ENCODE peak calls at places on chromosomes 7 and 10, in six cellular contexts. One of them, this sample, is unnamed.
A peak's percentile ranks its signal among the peaks of the same experiment; 100 is the strongest.

GRCh38 chr10:16361086-16361485 is 75.7 kb upstream of the PTER start:
- DNase-seq in AG04450: no peak
- DNase-seq in heart right ventricle: no peak
- DNase-seq in GM12865: no peak
- DNase-seq in IMR-90: no peak
- DNase-seq in CD8-positive, alpha-beta T cell: no peak
- DNase-seq in this sample: no peak

GRCh38 chr7:34928052-34928451 is 109.2 kb downstream of the DPY19L1 start:
- DNase-seq in AG04450: no peak
- DNase-seq in heart right ventricle: no peak
- DNase-seq in GM12865: peak; percentile 57
- DNase-seq in IMR-90: no peak
- DNase-seq in CD8-positive, alpha-beta T cell: peak; percentile 15
- DNase-seq in this sample: peak; percentile 91

GRCh38 chr7:4699897-4700296 is 17.8 kb downstream of the FOXK1 start:
- DNase-seq in AG04450: no peak
- DNase-seq in heart right ventricle: no peak
- DNase-seq in GM12865: no peak
- DNase-seq in IMR-90: no peak
- DNase-seq in CD8-positive, alpha-beta T cell: no peak
- DNase-seq in this sample: no peak

GRCh38 chr7:43394441-43395130 is 188.3 kb upstream of the STK17A start:
- DNase-seq in AG04450: no peak
- DNase-seq in heart right ventricle: no peak
- DNase-seq in GM12865: no peak
- DNase-seq in IMR-90: no peak
- DNase-seq in CD8-positive, alpha-beta T cell: no peak
- DNase-seq in this sample: no peak

GRCh38 chr7:121329460-121330052 is 756 bp downstream of the WNT16 start:
- DNase-seq in AG04450: no peak
- DNase-seq in heart right ventricle: no peak
- DNase-seq in GM12865: peak; percentile 54
- DNase-seq in IMR-90: no peak
- DNase-seq in CD8-positive, alpha-beta T cell: no peak
- DNase-seq in this sample: peak; percentile 71

GRCh38 chr10:126059101-126059826 is 162.9 kb downstream of the FANK1 start:
- DNase-seq in AG04450: no peak
- DNase-seq in heart right ventricle: no peak
- DNase-seq in GM12865: no peak
- DNase-seq in IMR-90: peak; percentile 93
- DNase-seq in CD8-positive, alpha-beta T cell: no peak
- DNase-seq in this sample: no peak

GRCh38 chr10:131561897-131562296 is 250.4 kb upstream of the TCERG1L start:
- DNase-seq in AG04450: no peak
- DNase-seq in heart right ventricle: no peak
- DNase-seq in GM12865: no peak
- DNase-seq in IMR-90: no peak
- DNase-seq in CD8-positive, alpha-beta T cell: no peak
- DNase-seq in this sample: no peak

GRCh38 chr7:139598642-139599041 is 75.2 kb downstream of the CLEC2L start:
- DNase-seq in AG04450: no peak
- DNase-seq in heart right ventricle: peak; percentile 21
- DNase-seq in GM12865: no peak
- DNase-seq in IMR-90: no peak
- DNase-seq in CD8-positive, alpha-beta T cell: no peak
- DNase-seq in this sample: peak; percentile 63

GRCh38 chr10:61835069-61835908 is 66.2 kb upstream of the ARID5B start:
- DNase-seq in AG04450: peak; percentile 38
- DNase-seq in heart right ventricle: peak; percentile 6
- DNase-seq in GM12865: peak; percentile 59
- DNase-seq in IMR-90: peak; percentile 78
- DNase-seq in CD8-positive, alpha-beta T cell: no peak
- DNase-seq in this sample: peak; percentile 58

GRCh38 chr7:159310457-159311171 is 165.9 kb upstream of the VIPR2 start:
- DNase-seq in AG04450: no peak
- DNase-seq in heart right ventricle: no peak
- DNase-seq in GM12865: no peak
- DNase-seq in IMR-90: no peak
- DNase-seq in CD8-positive, alpha-beta T cell: no peak
- DNase-seq in this sample: no peak

GRCh38 chr10:53403688-53404087 is 631.1 kb upstream of the MBL2 start:
- DNase-seq in AG04450: no peak
- DNase-seq in heart right ventricle: peak; percentile 81
- DNase-seq in GM12865: no peak
- DNase-seq in IMR-90: peak; percentile 1
- DNase-seq in CD8-positive, alpha-beta T cell: no peak
- DNase-seq in this sample: peak; percentile 37

GRCh38 chr10:20006169-20006870 is 190.1 kb downstream of the PLXDC2 start:
- DNase-seq in AG04450: no peak
- DNase-seq in heart right ventricle: no peak
- DNase-seq in GM12865: no peak
- DNase-seq in IMR-90: no peak
- DNase-seq in CD8-positive, alpha-beta T cell: no peak
- DNase-seq in this sample: no peak

GRCh38 chr7:8594115-8594514 is 160.7 kb downstream of the NXPH1 start:
- DNase-seq in AG04450: no peak
- DNase-seq in heart right ventricle: no peak
- DNase-seq in GM12865: peak; percentile 25
- DNase-seq in IMR-90: no peak
- DNase-seq in CD8-positive, alpha-beta T cell: no peak
- DNase-seq in this sample: no peak

GRCh38 chr10:132281915-132282666 is 25.7 kb downstream of the STK32C start:
- DNase-seq in AG04450: no peak
- DNase-seq in heart right ventricle: no peak
- DNase-seq in GM12865: no peak
- DNase-seq in IMR-90: no peak
- DNase-seq in CD8-positive, alpha-beta T cell: no peak
- DNase-seq in this sample: no peak

GRCh38 chr7:134512271-134512670 is 15.1 kb upstream of the AKR1B10 start:
- DNase-seq in AG04450: no peak
- DNase-seq in heart right ventricle: no peak
- DNase-seq in GM12865: no peak
- DNase-seq in IMR-90: no peak
- DNase-seq in CD8-positive, alpha-beta T cell: no peak
- DNase-seq in this sample: no peak

GRCh38 chr10:130901311-130902165 is 410.0 kb downstream of the TCERG1L start:
- DNase-seq in AG04450: no peak
- DNase-seq in heart right ventricle: no peak
- DNase-seq in GM12865: no peak
- DNase-seq in IMR-90: no peak
- DNase-seq in CD8-positive, alpha-beta T cell: no peak
- DNase-seq in this sample: no peak

DNA sequence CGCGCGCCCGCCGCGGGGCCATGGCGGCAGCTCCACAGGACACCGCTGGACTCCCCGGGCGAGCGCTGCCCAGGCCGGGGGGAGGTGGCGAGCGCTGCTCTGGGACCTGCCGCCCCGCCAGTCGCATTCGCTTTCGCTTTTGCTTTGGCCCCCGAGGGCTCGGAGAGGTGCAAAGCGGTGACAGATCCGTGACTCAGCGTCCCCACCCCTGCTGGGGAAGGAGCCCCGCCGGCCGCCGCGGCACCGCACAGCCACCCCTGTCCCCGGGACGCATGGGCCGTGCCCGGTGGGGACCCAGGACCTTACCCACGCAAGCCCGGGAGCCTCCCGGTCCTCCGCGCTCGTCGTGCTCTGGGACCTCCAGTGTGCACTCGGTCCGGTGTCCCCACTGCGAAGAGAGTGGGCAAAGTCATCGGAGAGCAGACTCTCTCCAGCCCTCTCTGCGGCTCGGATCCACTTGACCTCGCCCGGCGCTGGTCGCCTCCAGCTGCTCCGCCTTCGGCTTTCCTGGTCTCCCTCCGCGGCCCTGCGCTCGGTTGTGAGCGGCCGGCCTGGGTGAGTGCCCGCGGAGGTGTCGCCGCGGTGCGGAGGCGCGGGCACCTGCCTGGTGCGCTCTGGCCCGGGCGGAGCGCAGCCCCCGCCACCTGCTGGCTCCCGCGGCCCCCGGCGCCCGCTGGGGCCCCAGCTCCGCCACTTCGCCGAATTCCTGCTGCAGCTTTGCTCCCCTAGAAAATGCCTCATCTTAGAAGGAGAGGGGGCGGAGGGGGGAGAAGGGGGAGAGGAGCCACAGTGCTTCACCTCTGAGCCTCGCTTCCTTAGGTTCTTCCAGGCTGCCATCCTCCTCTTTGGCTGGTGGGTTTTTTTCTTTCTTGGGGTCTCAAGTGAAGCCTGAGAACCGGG is at the start of gene IL15RA:
- DNase-seq in AG04450: no peak
- DNase-seq in heart right ventricle: peak; percentile 78
- DNase-seq in GM12865: peak; percentile 88
- DNase-seq in IMR-90: peak; percentile 72
- DNase-seq in CD8-positive, alpha-beta T cell: peak; percentile 73
- DNase-seq in this sample: peak; percentile 92
- TF ChIP-seq CTCF in AG04450: no peak
- TF ChIP-seq CTCF in heart right ventricle: peak; percentile 38
- TF ChIP-seq CTCF in GM12865: peak; percentile 42
- TF ChIP-seq CTCF in IMR-90: peak; percentile 9
- TF ChIP-seq CTCF in CD8-positive, alpha-beta T cell: no peak
- TF ChIP-seq CTCF in this sample: no peak

GRCh38 chr10:79065853-79066252 is 2.9 kb upstream of the ZMIZ1 start:
- DNase-seq in AG04450: no peak
- DNase-seq in heart right ventricle: no peak
- DNase-seq in GM12865: no peak
- DNase-seq in IMR-90: no peak
- DNase-seq in CD8-positive, alpha-beta T cell: no peak
- DNase-seq in this sample: no peak

GRCh38 chr10:79068562-79069324 is at the start of gene ZMIZ1:
- DNase-seq in AG04450: peak; percentile 75
- DNase-seq in heart right ventricle: peak; percentile 93
- DNase-seq in GM12865: peak; percentile 90
- DNase-seq in IMR-90: peak; percentile 93
- DNase-seq in CD8-positive, alpha-beta T cell: peak; percentile 70
- DNase-seq in this sample: peak; percentile 92

GRCh38 chr10:79068203-79068561 is 584 bp upstream of the ZMIZ1 start:
- DNase-seq in AG04450: no peak
- DNase-seq in heart right ventricle: peak; percentile 41
- DNase-seq in GM12865: peak; percentile 29
- DNase-seq in IMR-90: no peak
- DNase-seq in CD8-positive, alpha-beta T cell: peak; percentile 24
- DNase-seq in this sample: peak; percentile 47

GRCh38 chr10:79066460-79067240 is 2.1 kb upstream of the ZMIZ1 start:
- DNase-seq in AG04450: no peak
- DNase-seq in heart right ventricle: no peak
- DNase-seq in GM12865: no peak
- DNase-seq in IMR-90: peak; percentile 35
- DNase-seq in CD8-positive, alpha-beta T cell: no peak
- DNase-seq in this sample: peak; percentile 63

GRCh38 chr10:79067241-79068202 is 1.2 kb upstream of the ZMIZ1 start:
- DNase-seq in AG04450: peak; percentile 84
- DNase-seq in heart right ventricle: peak; percentile 93
- DNase-seq in GM12865: peak; percentile 87
- DNase-seq in IMR-90: peak; percentile 91
- DNase-seq in CD8-positive, alpha-beta T cell: peak; percentile 74
- DNase-seq in this sample: peak; percentile 93
- TF ChIP-seq CTCF in AG04450: peak; percentile 44
- TF ChIP-seq CTCF in heart right ventricle: peak; percentile 49
- TF ChIP-seq CTCF in GM12865: no peak
- TF ChIP-seq CTCF in IMR-90: peak; percentile 44
- TF ChIP-seq CTCF in CD8-positive, alpha-beta T cell: no peak
- TF ChIP-seq CTCF in this sample: peak; percentile 37

DNA sequence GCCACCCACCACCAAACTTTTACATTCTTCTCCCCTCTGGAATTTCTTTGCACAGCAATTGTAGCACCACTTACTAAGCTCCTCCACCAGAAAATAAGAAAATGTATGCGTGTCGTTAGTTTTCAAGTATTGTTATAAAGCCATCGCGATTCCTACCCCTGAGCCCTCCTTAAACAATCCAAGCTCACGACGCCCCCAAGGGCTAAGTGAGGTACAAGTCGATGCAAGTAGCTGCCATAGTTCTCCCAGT is 1.3 kb downstream of the FRAT2 start:
- DNase-seq in AG04450: peak; percentile 15
- DNase-seq in heart right ventricle: no peak
- DNase-seq in GM12865: peak; percentile 54
- DNase-seq in IMR-90: peak; percentile 36
- DNase-seq in CD8-positive, alpha-beta T cell: no peak
- DNase-seq in this sample: peak; percentile 22
- TF ChIP-seq CTCF in AG04450: peak; percentile 23
- TF ChIP-seq CTCF in heart right ventricle: no peak
- TF ChIP-seq CTCF in GM12865: no peak
- TF ChIP-seq CTCF in IMR-90: no peak
- TF ChIP-seq CTCF in CD8-positive, alpha-beta T cell: no peak
- TF ChIP-seq CTCF in this sample: no peak

GRCh38 chr7:6365451-6365850 is 82.3 kb downstream of the DAGLB start:
- DNase-seq in AG04450: no peak
- DNase-seq in heart right ventricle: no peak
- DNase-seq in GM12865: no peak
- DNase-seq in IMR-90: no peak
- DNase-seq in CD8-positive, alpha-beta T cell: no peak
- DNase-seq in this sample: no peak

DNA sequence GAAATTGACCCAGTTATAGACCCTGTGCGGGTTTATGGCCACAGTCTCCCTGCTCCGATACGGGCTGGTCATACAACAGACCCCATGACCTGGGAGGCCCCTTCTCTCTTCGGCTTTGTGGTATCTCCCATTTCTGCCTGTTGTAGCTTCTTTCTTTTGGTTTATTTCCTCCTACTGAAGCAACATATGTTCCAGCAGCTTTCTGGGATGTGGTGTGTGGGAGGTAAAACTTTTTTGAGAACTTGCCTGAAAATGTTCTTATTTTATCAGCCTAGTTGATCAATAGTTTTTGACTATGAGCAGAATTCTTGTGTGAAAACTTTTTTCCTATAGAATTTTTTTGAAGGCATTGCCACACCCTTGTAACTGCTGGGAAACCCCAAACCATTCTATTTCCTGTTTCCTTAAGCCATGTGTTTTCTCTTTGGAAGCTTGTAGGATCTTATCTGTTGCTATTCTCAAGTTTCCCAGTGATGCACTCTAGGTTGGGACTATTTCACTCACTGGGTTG is 80.0 kb downstream of the DAGLB start:
- DNase-seq in AG04450: no peak
- DNase-seq in heart right ventricle: no peak
- DNase-seq in GM12865: no peak
- DNase-seq in IMR-90: peak; percentile 77
- DNase-seq in CD8-positive, alpha-beta T cell: no peak
- DNase-seq in this sample: no peak
- TF ChIP-seq CTCF in AG04450: no peak
- TF ChIP-seq CTCF in heart right ventricle: no peak
- TF ChIP-seq CTCF in GM12865: no peak
- TF ChIP-seq CTCF in IMR-90: no peak
- TF ChIP-seq CTCF in CD8-positive, alpha-beta T cell: no peak
- TF ChIP-seq CTCF in this sample: no peak

GRCh38 chr10:11357361-11357760 is 254.1 kb downstream of the USP6NL start:
- DNase-seq in AG04450: no peak
- DNase-seq in heart right ventricle: no peak
- DNase-seq in GM12865: no peak
- DNase-seq in IMR-90: no peak
- DNase-seq in CD8-positive, alpha-beta T cell: no peak
- DNase-seq in this sample: no peak
- TF ChIP-seq CTCF in AG04450: no peak
- TF ChIP-seq CTCF in heart right ventricle: no peak
- TF ChIP-seq CTCF in GM12865: no peak
- TF ChIP-seq CTCF in IMR-90: no peak
- TF ChIP-seq CTCF in CD8-positive, alpha-beta T cell: no peak
- TF ChIP-seq CTCF in this sample: no peak

This sample was measured in Calu3.